ENCODE peak calls at places on chromosome 7, in seven cellular contexts. S is IMR-90, W is suprapubic skin, N is SK-N-SH, M is adrenal gland, D is fibroblast of lung, P is cardiac muscle cell. J is an unnamed sample.
A peak's percentile ranks its signal among the peaks of the same experiment; 100 is the strongest.

GRCh38 chr7:124856299-124856888 is 73.2 kb downstream of the POT1 start:
- DNase-seq in D (peak; percentile 61), N (peak; percentile 37), P (peak; percentile 49), W (no peak), S (peak; percentile 61), M (no peak), J (no peak)

GRCh38 chr7:104548861-104549260 is 220.5 kb downstream of the LHFPL3 start:
- DNase-seq in S (no peak), D (no peak), M (no peak), P (peak; percentile 8), N (no peak), W (no peak), J (no peak)

GRCh38 chr7:98116656-98117461 is 10.2 kb downstream of the LMTK2 start:
- DNase-seq in S (peak; percentile 75), P (no peak), N (no peak), W (no peak), D (peak; percentile 52), M (peak; percentile 81), J (no peak)

GRCh38 chr7:129115676-129116075 is 28.8 kb upstream of the TSPAN33 start:
- DNase-seq in W (no peak), D (no peak), M (no peak), S (no peak), P (no peak), N (no peak), J (no peak)

GRCh38 chr7:50665403-50666123 is 100.4 kb upstream of the DDC start:
- DNase-seq in M (no peak), N (no peak), P (no peak), S (peak; percentile 10), W (no peak), D (no peak), J (no peak)

GRCh38 chr7:138668197-138668596 is 33.0 kb downstream of the SVOPL start:
- DNase-seq in M (no peak), D (no peak), P (no peak), W (no peak), N (no peak), S (no peak), J (no peak)

GRCh38 chr7:125555921-125556320 is 626.3 kb upstream of the POT1 start:
- DNase-seq in N (no peak), S (no peak), M (no peak), P (peak; percentile 41), W (no peak), D (no peak), J (no peak)

GRCh38 chr7:46032936-46033335 is 111.9 kb upstream of the IGFBP3 start:
- DNase-seq in N (no peak), W (no peak), P (no peak), M (no peak), S (peak; percentile 39), D (no peak), J (no peak)

GRCh38 chr7:92034116-92034515 is 93.5 kb downstream of the AKAP9 start:
- DNase-seq in P (no peak), M (no peak), D (peak; percentile 70), S (peak; percentile 50), N (no peak), W (no peak), J (no peak)

GRCh38 chr7:2510909-2511768 is 8.4 kb upstream of the LFNG start:
- DNase-seq in M (no peak), N (no peak), S (no peak), P (no peak), W (no peak), D (no peak), J (no peak)

GRCh38 chr7:3067193-3067592 is 23.5 kb upstream of the CARD11 start:
- DNase-seq in D (no peak), N (no peak), S (no peak), P (no peak), W (no peak), M (no peak), J (no peak)

GRCh38 chr7:8176370-8177081 is 85.4 kb downstream of the ICA1 start:
- DNase-seq in N (no peak), M (no peak), W (no peak), S (no peak), P (no peak), D (no peak), J (no peak)

GRCh38 chr7:82015751-82016150 is 245.9 kb upstream of the HGF start:
- DNase-seq in M (no peak), S (peak; percentile 17), D (peak; percentile 29), P (no peak), N (no peak), W (no peak), J (no peak)

GRCh38 chr7:55099086-55099831 is 80.4 kb downstream of the EGFR start:
- DNase-seq in P (no peak), N (no peak), S (peak; percentile 44), M (no peak), W (no peak), D (peak; percentile 64), J (no peak)

GRCh38 chr7:73704640-73705550 is 14.6 kb downstream of the STX1A start:
- DNase-seq in W (no peak), P (no peak), S (peak; percentile 44), N (peak; percentile 42), D (peak; percentile 47), M (no peak), J (no peak)

GRCh38 chr7:44087914-44088838 is 5.8 kb upstream of the POLM start:
- DNase-seq in S (peak; percentile 81), M (no peak), D (peak; percentile 65), P (no peak), N (peak; percentile 82), W (peak; percentile 84), J (no peak)

GRCh38 chr7:45638916-45639315 is 64.7 kb downstream of the ADCY1 start:
- DNase-seq in N (no peak), P (no peak), M (peak; percentile 35), S (no peak), W (no peak), D (no peak), J (no peak)

GRCh38 chr7:1250901-1251300 is 18.2 kb downstream of the UNCX start:
- DNase-seq in P (no peak), W (no peak), N (no peak), D (no peak), S (no peak), M (no peak), J (no peak)
- H3K27me3 ChIP-seq in P (peaks cover 68% of the 10 kb centered on the region), W (peaks cover 100% of the 10 kb centered on the region), N (peaks cover 93% of the 10 kb centered on the region), D (peaks cover 43% of the 10 kb centered on the region), S (peaks cover 92% of the 10 kb centered on the region), M (peaks cover 84% of the 10 kb centered on the region), J (peaks cover 86% of the 10 kb centered on the region)

GRCh38 chr7:134686782-134687181 is 40.1 kb downstream of the BPGM start:
- DNase-seq in N (peak; percentile 42), S (peak; percentile 43), P (no peak), M (no peak), W (no peak), D (peak; percentile 66), J (no peak)
- TF ChIP-seq CTCF in N (peak; percentile 71), S (peak; percentile 72), P (peak; percentile 31), M (no peak), W (no peak), D (peak; percentile 36), J (no peak)

GRCh38 chr7:121618182-121618581 is 222.1 kb upstream of the FAM3C start:
- DNase-seq in D (no peak), M (no peak), P (no peak), W (no peak), N (no peak), S (no peak), J (no peak)
- H3K36me3 ChIP-seq in D (no peaks in the 10 kb centered on the region), M (no peaks in the 10 kb centered on the region), P (no peaks in the 10 kb centered on the region), W (no peaks in the 10 kb centered on the region), N (no peaks in the 10 kb centered on the region), S (no peaks in the 10 kb centered on the region), J (no peaks in the 10 kb centered on the region)

GRCh38 chr7:122310119-122311021 is 5.8 kb upstream of the FEZF1 start:
- DNase-seq in N (no peak), S (no peak), M (no peak), P (peak; percentile 37), D (no peak), W (no peak), J (no peak)
- H3K27me3 ChIP-seq in N (peaks cover 95% of the 10 kb centered on the region), S (peaks cover 71% of the 10 kb centered on the region), M (peaks cover 100% of the 10 kb centered on the region), P (peaks cover 100% of the 10 kb centered on the region), D (peaks cover 80% of the 10 kb centered on the region), W (peaks cover 100% of the 10 kb centered on the region), J (peaks cover 79% of the 10 kb centered on the region)

GRCh38 chr7:6416516-6417145 is 31.1 kb downstream of the DAGLB start:
- DNase-seq in S (peak; percentile 50), W (no peak), P (no peak), M (no peak), N (peak; percentile 63), D (peak; percentile 40), J (no peak)
- TF ChIP-seq CTCF in S (no peak), W (no peak), P (no peak), M (no peak), N (peak; percentile 15), D (no peak), J (no peak)

J was measured in kidney epithelial cell.